ENCODE peak calls at places on chromosomes 2 and 18, in five cellular contexts. J, D, K, E and U are unnamed samples.

GRCh38 chr18:73594749-73595148 is 552.9 kb downstream of the FBXO15 start:
- DNase-seq in J (no peak), D (no peak), K (no peak), E (no peak), U (no peak)

GRCh38 chr2:38740851-38741541 is 10.2 kb downstream of the SRSF7 start:
- DNase-seq in J (peak; percentile 65), D (no peak), K (peak; percentile 59), E (peak; percentile 27), U (no peak)

GRCh38 chr2:220811952-220812570 is 760.0 kb downstream of the EPHA4 start:
- DNase-seq in J (peak; percentile 60), D (no peak), K (no peak), E (peak; percentile 79), U (no peak)

GRCh38 chr2:47076586-47077441 is 78.3 kb downstream of the STPG4 start:
- DNase-seq in J (peak; percentile 88), D (no peak), K (no peak), E (peak; percentile 85), U (peak; percentile 95)

GRCh38 chr2:24809316-24810007 is 16.2 kb downstream of the CENPO start:
- DNase-seq in J (no peak), D (no peak), K (no peak), E (no peak), U (no peak)

GRCh38 chr18:48166971-48167370 is 236.5 kb upstream of the SMAD2 start:
- DNase-seq in J (no peak), D (no peak), K (no peak), E (no peak), U (no peak)

GRCh38 chr2:54545700-54546450 is 89.7 kb downstream of the SPTBN1 start:
- DNase-seq in J (peak; percentile 95), D (no peak), K (no peak), E (peak; percentile 93), U (no peak)

GRCh38 chr2:39069890-39070289 is 51.0 kb downstream of the SOS1 start:
- DNase-seq in J (no peak), D (no peak), K (no peak), E (no peak), U (no peak)

GRCh38 chr2:47016172-47016913 is 100.7 kb upstream of the MCFD2 start:
- DNase-seq in J (peak; percentile 79), D (no peak), K (peak; percentile 75), E (peak; percentile 87), U (no peak)

GRCh38 chr2:113240915-113241911 is 37.5 kb downstream of the PAX8 start:
- DNase-seq in J (peak; percentile 100), D (no peak), K (peak; percentile 31), E (peak; percentile 100), U (peak; percentile 89)

GRCh38 chr2:109619131-109619615 is 5.0 kb downstream of the SOWAHC start:
- DNase-seq in J (no peak), D (no peak), K (no peak), E (no peak), U (no peak)

GRCh38 chr18:27704721-27705361 is 472.1 kb downstream of the CDH2 start:
- DNase-seq in J (peak; percentile 26), D (no peak), K (no peak), E (no peak), U (no peak)

GRCh38 chr18:58716046-58716766 is 44.9 kb downstream of the MALT1 start:
- DNase-seq in J (no peak), D (no peak), K (peak; percentile 13), E (no peak), U (no peak)

GRCh38 chr18:74633652-74634352 is 36.1 kb downstream of the ZNF407 start:
- DNase-seq in J (no peak), D (no peak), K (no peak), E (peak; percentile 65), U (no peak)

GRCh38 chr2:148538375-148538774 is 106.2 kb upstream of the EPC2 start:
- DNase-seq in J (no peak), D (no peak), K (no peak), E (no peak), U (no peak)

GRCh38 chr18:9850297-9850696 is 35.5 kb upstream of the TXNDC2 start:
- DNase-seq in J (no peak), D (no peak), K (no peak), E (no peak), U (no peak)

GRCh38 chr2:48258750-48259149 is 271.2 kb upstream of the STON1 start:
- DNase-seq in J (no peak), D (no peak), K (no peak), E (no peak), U (no peak)

GRCh38 chr2:114754907-114755563 is 312.6 kb downstream of the DPP10 start:
- DNase-seq in J (no peak), D (no peak), K (no peak), E (peak; percentile 1), U (no peak)